ENCODE peak calls at places on chromosome 3, in nine cellular contexts. V is HepG2, D is sigmoid colon, M is transverse colon, W is A549, C is SK-N-SH, S is ovary, J is stomach, A is GM12878. O is an unnamed sample.

GRCh38 chr3:22296641-22297040 is 545.6 kb upstream of the ZNF385D start:
- DNase-seq in V (no peak), D (no peak), M (no peak), W (no peak), C (peak; percentile 1), S (no peak), J (no peak), A (no peak), O (no peak)

GRCh38 chr3:100912976-100913375 is 80.2 kb downstream of the ABI3BP start:
- DNase-seq in V (no peak), D (no peak), M (no peak), W (no peak), C (no peak), S (no peak), J (no peak), A (no peak), O (no peak)

GRCh38 chr3:167728176-167728575 is 6.5 kb downstream of the PDCD10 start:
- DNase-seq in V (no peak), D (no peak), M (no peak), W (peak; percentile 4), C (no peak), S (no peak), J (no peak), A (no peak), O (no peak)

GRCh38 chr3:58635371-58636285 is 30.9 kb downstream of the FAM3D start:
- DNase-seq in V (no peak), D (no peak), M (no peak), W (no peak), C (no peak), S (no peak), J (no peak), A (no peak), O (no peak)

GRCh38 chr3:41792806-41793205 is 169.1 kb downstream of the ULK4 start:
- DNase-seq in V (no peak), D (no peak), M (no peak), W (no peak), C (no peak), S (no peak), J (no peak), A (no peak), O (no peak)

GRCh38 chr3:129001817-129002572 is 891 bp downstream of the EFCC1 start:
- DNase-seq in V (no peak), D (peak; percentile 60), M (no peak), W (no peak), C (peak; percentile 58), S (no peak), J (no peak), A (no peak), O (no peak)

GRCh38 chr3:61532739-61533500 is 28.5 kb upstream of the PTPRG start:
- DNase-seq in V (no peak), D (no peak), M (no peak), W (no peak), C (no peak), S (no peak), J (no peak), A (no peak), O (no peak)

GRCh38 chr3:85475346-85475745 is 516.6 kb downstream of the CADM2 start:
- DNase-seq in V (no peak), D (no peak), M (no peak), W (no peak), C (no peak), S (no peak), J (no peak), A (no peak), O (no peak)

GRCh38 chr3:111729087-111729846 is 129.8 kb upstream of the PHLDB2 start:
- DNase-seq in V (no peak), D (peak; percentile 78), M (no peak), W (no peak), C (no peak), S (peak; percentile 69), J (peak; percentile 33), A (no peak), O (peak; percentile 88)

GRCh38 chr3:133158686-133159085 is 120.5 kb downstream of the TMEM108 start:
- DNase-seq in V (no peak), D (no peak), M (no peak), W (no peak), C (no peak), S (no peak), J (no peak), A (no peak), O (no peak)

GRCh38 chr3:110383356-110383755 is 688.3 kb upstream of the NECTIN3 start:
- DNase-seq in V (no peak), D (no peak), M (no peak), W (no peak), C (no peak), S (no peak), J (no peak), A (no peak), O (no peak)

GRCh38 chr3:27976933-27977332 is 254.8 kb upstream of the EOMES start:
- DNase-seq in V (no peak), D (no peak), M (no peak), W (no peak), C (no peak), S (no peak), J (no peak), A (no peak), O (peak; percentile 44)

GRCh38 chr3:28130836-28131235 is 110.6 kb upstream of the CMC1 start:
- DNase-seq in V (no peak), D (no peak), M (no peak), W (no peak), C (no peak), S (no peak), J (no peak), A (no peak), O (no peak)

GRCh38 chr3:111903067-111903511 is 44.0 kb downstream of the PHLDB2 start:
- DNase-seq in V (no peak), D (no peak), M (no peak), W (peak; percentile 72), C (no peak), S (no peak), J (no peak), A (no peak), O (no peak)

GRCh38 chr3:50474717-50475116 is 28.7 kb downstream of the CACNA2D2 start:
- DNase-seq in V (no peak), D (no peak), M (no peak), W (no peak), C (no peak), S (no peak), J (no peak), A (no peak), O (no peak)

GRCh38 chr3:176274161-176274560 is 923.1 kb downstream of the TBL1XR1 start:
- DNase-seq in V (no peak), D (no peak), M (no peak), W (no peak), C (no peak), S (no peak), J (no peak), A (no peak), O (no peak)

DNA sequence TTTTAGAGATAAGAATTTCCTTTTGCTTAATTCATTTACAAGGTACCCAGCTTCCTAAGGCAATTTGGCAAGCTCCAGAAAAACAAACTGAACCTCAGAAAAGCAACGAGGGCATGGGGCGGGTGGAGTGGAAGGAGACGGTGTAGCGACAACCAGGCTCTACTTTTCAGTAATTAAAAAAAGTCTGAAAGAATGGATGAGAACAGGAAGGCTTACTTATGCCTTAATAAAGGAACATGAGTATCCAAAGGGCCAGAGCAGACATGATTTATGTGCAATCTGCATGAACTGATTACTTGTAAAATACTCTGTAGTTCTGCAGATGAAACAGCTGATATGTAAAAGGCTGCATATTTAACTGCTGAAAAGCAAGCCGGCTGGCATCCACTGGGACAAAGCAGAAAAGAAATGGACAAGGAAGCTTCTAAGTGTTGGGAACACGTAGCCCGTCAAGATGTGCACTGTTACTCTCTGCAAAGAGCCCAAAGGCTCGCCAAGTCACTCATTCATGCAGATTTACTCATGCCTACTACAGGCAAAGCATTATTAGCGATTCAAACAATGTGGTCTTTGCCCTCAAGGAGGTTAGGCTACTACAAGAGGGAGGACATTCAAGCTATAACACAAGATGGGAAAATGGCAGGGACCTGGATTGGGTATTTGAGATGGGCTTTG is 18.5 kb downstream of the RFTN1 start:
- DNase-seq in V (no peak), D (no peak), M (no peak), W (no peak), C (peak; percentile 55), S (no peak), J (no peak), A (no peak), O (no peak)
- H3K4me1 ChIP-seq in V (no peaks in the 10 kb centered on the region), D (no peaks in the 10 kb centered on the region), M (no peaks in the 10 kb centered on the region), W (peaks cover 7% of the 10 kb centered on the region), C (peaks cover 44% of the 10 kb centered on the region), S (peaks cover 7% of the 10 kb centered on the region), J (no peaks in the 10 kb centered on the region), A (peaks cover 48% of the 10 kb centered on the region), O (no peaks in the 10 kb centered on the region)

DNA sequence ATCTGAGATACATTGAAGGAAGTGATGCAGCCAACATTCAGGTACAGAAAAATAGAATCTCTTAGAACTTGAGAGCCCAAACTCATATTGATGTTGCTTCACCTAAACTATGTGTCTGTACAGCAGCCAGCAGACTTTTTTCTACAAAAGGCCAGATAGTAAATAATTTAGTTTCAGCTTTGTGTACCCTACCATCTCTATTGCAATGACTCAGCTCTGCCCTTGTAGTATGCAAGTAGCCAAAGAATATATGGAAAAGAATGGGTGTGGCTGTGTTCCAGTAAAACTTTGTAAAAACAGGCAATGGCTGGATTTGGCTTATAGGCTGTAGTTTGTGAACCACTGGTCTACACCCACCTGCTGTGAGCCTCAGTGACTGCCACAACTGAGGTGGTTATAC is 392.6 kb upstream of the RARB start:
- DNase-seq in V (no peak), D (no peak), M (no peak), W (no peak), C (no peak), S (no peak), J (no peak), A (no peak), O (no peak)
- TF ChIP-seq EP300 in V (no peak), D (no peak), M (no peak), W (no peak), C (no peak), S (no peak), J (no peak), A (no peak), O (no peak)

GRCh38 chr3:81086348-81086747 is 675.1 kb downstream of the GBE1 start:
- DNase-seq in V (no peak), D (no peak), M (no peak), W (no peak), C (no peak), S (no peak), J (no peak), A (no peak), O (no peak)

DNA sequence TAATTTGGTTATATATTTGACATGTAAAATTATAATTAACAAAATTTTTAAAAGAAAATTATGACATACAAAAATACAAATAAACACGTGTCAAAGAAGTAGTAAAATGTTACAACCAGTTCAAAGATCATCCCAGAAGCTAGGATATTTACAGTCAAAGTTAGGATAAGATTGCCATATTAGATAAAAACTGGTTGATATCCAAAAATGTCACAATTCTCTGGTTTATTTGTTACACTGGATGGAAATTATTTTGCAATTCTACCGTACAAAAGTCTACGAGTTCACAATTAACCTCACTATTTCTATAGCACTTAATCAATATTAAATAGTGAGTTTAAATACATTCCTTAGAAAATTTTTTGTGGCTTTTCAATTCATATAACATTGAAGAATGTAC is 673.8 kb downstream of the GBE1 start:
- DNase-seq in V (no peak), D (no peak), M (no peak), W (no peak), C (no peak), S (no peak), J (no peak), A (no peak), O (no peak)
- H3K4me1 ChIP-seq in V (no peaks in the 10 kb centered on the region), D (no peaks in the 10 kb centered on the region), M (no peaks in the 10 kb centered on the region), W (no peaks in the 10 kb centered on the region), C (no peaks in the 10 kb centered on the region), S (no peaks in the 10 kb centered on the region), J (no peaks in the 10 kb centered on the region), A (no peaks in the 10 kb centered on the region), O (no peaks in the 10 kb centered on the region)

GRCh38 chr3:43378066-43378935 is 92.0 kb downstream of the SNRK start:
- DNase-seq in V (peak; percentile 31), D (no peak), M (peak; percentile 55), W (peak; percentile 39), C (peak; percentile 63), S (no peak), J (peak; percentile 75), A (peak; percentile 4), O (peak; percentile 36)
- TF ChIP-seq EP300 in V (no peak), D (no peak), M (no peak), W (no peak), C (no peak), S (no peak), J (no peak), A (no peak), O (no peak)

O was measured in tibial nerve.